ENCODE peak calls at places on chromosome 20, in ten cellular contexts. Q, I, D, S, C, A, P, E, V and Y are unnamed samples.

GRCh38 chr20:50152394-50153152 is 950 bp downstream of the PEDS1 start:
- DNase-seq in Q (peak; percentile 65), I (peak; percentile 67), D (peak; percentile 56), S (peak; percentile 38), C (no peak), A (no peak), P (peak; percentile 64), E (no peak), V (no peak), Y (no peak)

GRCh38 chr20:25706793-25707192 is 10.1 kb upstream of the ZNF337 start:
- DNase-seq in Q (no peak), I (no peak), D (no peak), S (no peak), C (no peak), A (no peak), P (no peak), E (no peak), V (no peak), Y (no peak)

GRCh38 chr20:25309395-25310267 is 61.7 kb downstream of the PYGB start:
- DNase-seq in Q (peak; percentile 88), I (peak; percentile 52), D (peak; percentile 62), S (peak; percentile 9), C (peak; percentile 52), A (peak; percentile 42), P (no peak), E (peak; percentile 96), V (no peak), Y (no peak)

GRCh38 chr20:47857142-47857993 is 72.1 kb upstream of the SULF2 start:
- DNase-seq in Q (no peak), I (no peak), D (no peak), S (no peak), C (peak; percentile 67), A (no peak), P (peak; percentile 36), E (no peak), V (no peak), Y (peak; percentile 77)

GRCh38 chr20:63086421-63087235 is 79.9 kb upstream of the BHLHE23 start:
- DNase-seq in Q (no peak), I (no peak), D (no peak), S (peak; percentile 2), C (no peak), A (no peak), P (no peak), E (no peak), V (no peak), Y (no peak)

GRCh38 chr20:50286609-50287008 is 96.0 kb downstream of the CEBPB start:
- DNase-seq in Q (peak; percentile 46), I (peak; percentile 53), D (no peak), S (no peak), C (peak; percentile 89), A (peak; percentile 95), P (no peak), E (peak; percentile 86), V (no peak), Y (peak; percentile 78)

GRCh38 chr20:4472906-4473305 is 248.8 kb upstream of the PRND start:
- DNase-seq in Q (peak; percentile 61), I (no peak), D (no peak), S (no peak), C (no peak), A (no peak), P (no peak), E (no peak), V (no peak), Y (no peak)

GRCh38 chr20:63130654-63131577 is 85.0 kb downstream of the YTHDF1 start:
- DNase-seq in Q (no peak), I (peak; percentile 15), D (no peak), S (no peak), C (no peak), A (no peak), P (no peak), E (no peak), V (no peak), Y (no peak)

GRCh38 chr20:57698191-57698866 is 11.5 kb downstream of the PMEPA1 start:
- DNase-seq in Q (peak; percentile 100), I (no peak), D (peak; percentile 66), S (no peak), C (peak; percentile 94), A (peak; percentile 73), P (peak; percentile 73), E (peak; percentile 95), V (no peak), Y (no peak)

GRCh38 chr20:51094221-51094620 is 71.3 kb upstream of the KCNG1 start:
- DNase-seq in Q (no peak), I (no peak), D (no peak), S (no peak), C (no peak), A (no peak), P (no peak), E (no peak), V (no peak), Y (no peak)

GRCh38 chr20:3221398-3222226 is 12.3 kb downstream of the ITPA start:
- DNase-seq in Q (peak; percentile 74), I (no peak), D (peak; percentile 46), S (no peak), C (no peak), A (no peak), P (no peak), E (no peak), V (no peak), Y (no peak)

GRCh38 chr20:24560571-24561485 is 91.4 kb downstream of the SYNDIG1 start:
- DNase-seq in Q (no peak), I (no peak), D (no peak), S (no peak), C (no peak), A (no peak), P (no peak), E (no peak), V (no peak), Y (no peak)

GRCh38 chr20:15756401-15756800 is 816.8 kb downstream of the KIF16B start:
- DNase-seq in Q (no peak), I (no peak), D (no peak), S (no peak), C (no peak), A (no peak), P (no peak), E (no peak), V (no peak), Y (no peak)

GRCh38 chr20:10307359-10307735 is 88.7 kb downstream of the SNAP25 start:
- DNase-seq in Q (no peak), I (no peak), D (no peak), S (no peak), C (peak; percentile 64), A (no peak), P (no peak), E (no peak), V (no peak), Y (no peak)

GRCh38 chr20:15658295-15658694 is 915.0 kb downstream of the KIF16B start:
- DNase-seq in Q (no peak), I (no peak), D (no peak), S (no peak), C (no peak), A (no peak), P (no peak), E (no peak), V (no peak), Y (no peak)

GRCh38 chr20:40778894-40779496 is 90.0 kb upstream of the MAFB start:
- DNase-seq in Q (no peak), I (no peak), D (no peak), S (no peak), C (no peak), A (no peak), P (no peak), E (no peak), V (no peak), Y (no peak)

GRCh38 chr20:63808145-63808724 is 22.8 kb downstream of the ZBTB46 start:
- DNase-seq in Q (no peak), I (no peak), D (no peak), S (no peak), C (no peak), A (no peak), P (no peak), E (no peak), V (no peak), Y (no peak)

GRCh38 chr20:43243672-43244269 is 54.1 kb upstream of the PTPRT start:
- DNase-seq in Q (peak; percentile 28), I (peak; percentile 30), D (peak; percentile 3), S (peak; percentile 40), C (peak; percentile 3), A (no peak), P (no peak), E (peak; percentile 29), V (no peak), Y (no peak)
- TF ChIP-seq CTCF in Q (peak; percentile 51), I (no peak), D (no peak), S (peak; percentile 19), C (peak; percentile 34), A (no peak), P (peak; percentile 42), E (peak; percentile 14), V (no peak), Y (peak; percentile 4)

DNA sequence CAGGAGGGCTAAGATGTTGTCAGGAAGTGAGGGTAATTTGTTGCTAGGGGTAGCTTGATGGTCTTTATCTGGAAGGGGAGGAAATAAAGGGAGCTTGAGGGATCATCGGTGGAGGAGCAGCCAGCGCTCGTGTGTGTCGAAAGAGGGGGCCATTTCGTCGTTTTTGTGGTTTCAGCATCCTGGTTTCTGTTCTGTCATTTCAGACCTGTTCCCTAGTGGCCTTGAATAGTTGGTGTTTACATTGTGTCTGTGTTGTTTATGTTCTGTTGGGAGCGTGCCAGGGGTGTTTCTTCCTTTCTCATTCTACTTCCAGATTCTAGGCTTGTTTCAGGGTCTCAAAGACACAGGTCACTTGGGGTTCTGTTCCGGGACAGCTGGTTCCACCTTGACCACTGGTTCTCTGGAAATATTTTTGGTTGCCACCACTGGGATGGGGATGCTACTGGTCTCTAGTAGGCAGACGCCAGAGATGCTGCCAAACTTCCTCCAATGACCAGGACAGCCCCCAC is 113.9 kb upstream of the NAA20 start:
- DNase-seq in Q (no peak), I (peak; percentile 53), D (peak; percentile 59), S (peak; percentile 60), C (peak; percentile 65), A (no peak), P (no peak), E (peak; percentile 52), V (no peak), Y (peak; percentile 76)
- TF ChIP-seq CTCF in Q (no peak), I (peak; percentile 47), D (no peak), S (peak; percentile 59), C (peak; percentile 31), A (peak; percentile 15), P (no peak), E (no peak), V (no peak), Y (peak; percentile 50)

GRCh38 chr20:61918548-61918947 is 147.1 kb downstream of the TAF4 start:
- DNase-seq in Q (no peak), I (no peak), D (no peak), S (no peak), C (no peak), A (no peak), P (no peak), E (no peak), V (no peak), Y (no peak)
- TF ChIP-seq CTCF in Q (peak; percentile 27), I (no peak), D (no peak), S (no peak), C (no peak), A (no peak), P (peak; percentile 3), E (no peak), V (no peak), Y (no peak)

DNA sequence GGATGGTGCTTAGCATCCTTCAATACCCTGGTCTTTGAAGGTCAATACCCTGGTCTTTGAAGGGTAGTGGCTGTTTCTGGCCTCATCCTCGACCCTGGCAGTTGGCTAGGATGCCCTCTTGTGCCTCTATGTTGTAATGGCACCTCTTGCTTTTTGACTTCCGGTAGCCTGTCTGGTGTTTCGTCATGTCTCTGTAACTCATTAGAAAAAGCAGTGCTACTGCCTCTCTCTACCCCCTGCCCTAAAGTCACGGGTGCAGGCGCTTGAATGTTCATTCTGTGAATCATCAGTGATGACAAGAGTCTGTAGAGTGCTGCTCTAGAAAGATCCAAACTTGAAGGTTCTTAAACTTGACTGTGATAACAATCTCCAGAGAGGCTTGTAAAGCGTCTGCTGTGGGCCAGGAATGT is 28.3 kb downstream of the RSPO4 start:
- DNase-seq in Q (peak; percentile 51), I (peak; percentile 55), D (peak; percentile 35), S (no peak), C (peak; percentile 72), A (no peak), P (peak; percentile 43), E (peak; percentile 60), V (peak; percentile 38), Y (peak; percentile 72)
- TF ChIP-seq CTCF in Q (peak; percentile 59), I (peak; percentile 39), D (no peak), S (peak; percentile 37), C (peak; percentile 46), A (peak; percentile 36), P (peak; percentile 31), E (peak; percentile 36), V (peak; percentile 36), Y (peak; percentile 44)